ENCODE peak calls at places on chromosomes 1 and 21, in four cellular contexts. One of them, this sample, is unnamed.

GRCh38 chr1:33228935-33229487 is 27.3 kb upstream of the ZNF362 start:
- DNase-seq in astrocyte of the cerebellum: peak
- DNase-seq in brain microvascular endothelial cell: peak
- DNase-seq in thyroid gland: peak
- DNase-seq in this sample: peak

GRCh38 chr1:50538476-50538875 is 115.2 kb upstream of the DMRTA2 start:
- DNase-seq in astrocyte of the cerebellum: no peak
- DNase-seq in brain microvascular endothelial cell: no peak
- DNase-seq in thyroid gland: no peak
- DNase-seq in this sample: no peak

GRCh38 chr1:94327001-94327685 is 89.8 kb upstream of the ARHGAP29 start:
- DNase-seq in astrocyte of the cerebellum: peak
- DNase-seq in brain microvascular endothelial cell: peak
- DNase-seq in thyroid gland: peak
- DNase-seq in this sample: peak

GRCh38 chr21:38839683-38840286 is 34.1 kb downstream of the ETS2 start:
- DNase-seq in astrocyte of the cerebellum: peak
- DNase-seq in brain microvascular endothelial cell: peak
- DNase-seq in thyroid gland: no peak
- DNase-seq in this sample: no peak

GRCh38 chr21:42642219-42642745 is 11.1 kb upstream of the PDE9A start:
- DNase-seq in astrocyte of the cerebellum: no peak
- DNase-seq in brain microvascular endothelial cell: no peak
- DNase-seq in thyroid gland: no peak
- DNase-seq in this sample: no peak

GRCh38 chr1:193558491-193559028 is 372.1 kb upstream of the B3GALT2 start:
- DNase-seq in astrocyte of the cerebellum: peak
- DNase-seq in brain microvascular endothelial cell: peak
- DNase-seq in thyroid gland: peak
- DNase-seq in this sample: peak

GRCh38 chr1:234589064-234589765 is 20.8 kb downstream of the IRF2BP2 start:
- DNase-seq in astrocyte of the cerebellum: no peak
- DNase-seq in brain microvascular endothelial cell: no peak
- DNase-seq in thyroid gland: no peak
- DNase-seq in this sample: no peak

GRCh38 chr1:34794001-34794789 is 1.4 kb downstream of the GJA4 start:
- DNase-seq in astrocyte of the cerebellum: no peak
- DNase-seq in brain microvascular endothelial cell: no peak
- DNase-seq in thyroid gland: peak
- DNase-seq in this sample: no peak

GRCh38 chr1:153794671-153795324 is 19.6 kb downstream of the SLC27A3 start:
- DNase-seq in astrocyte of the cerebellum: no peak
- DNase-seq in brain microvascular endothelial cell: no peak
- DNase-seq in thyroid gland: no peak
- DNase-seq in this sample: no peak

GRCh38 chr1:85244271-85245053 is 15.0 kb downstream of the C1orf52 start:
- DNase-seq in astrocyte of the cerebellum: no peak
- DNase-seq in brain microvascular endothelial cell: no peak
- DNase-seq in thyroid gland: no peak
- DNase-seq in this sample: no peak

GRCh38 chr1:201252833-201253810 is 30.2 kb upstream of the PKP1 start:
- DNase-seq in astrocyte of the cerebellum: no peak
- DNase-seq in brain microvascular endothelial cell: no peak
- DNase-seq in thyroid gland: no peak
- DNase-seq in this sample: no peak
- H3K4me3 ChIP-seq in astrocyte of the cerebellum: no peak
- H3K4me3 ChIP-seq in brain microvascular endothelial cell: no peak
- H3K4me3 ChIP-seq in thyroid gland: no peak
- H3K4me3 ChIP-seq in this sample: no peak

GRCh38 chr1:195590649-195591048 is 1017.6 kb downstream of the KCNT2 start:
- DNase-seq in astrocyte of the cerebellum: no peak
- DNase-seq in brain microvascular endothelial cell: peak
- DNase-seq in thyroid gland: no peak
- DNase-seq in this sample: no peak

GRCh38 chr1:195594773-195595172 is 1013.5 kb downstream of the KCNT2 start:
- DNase-seq in astrocyte of the cerebellum: no peak
- DNase-seq in brain microvascular endothelial cell: no peak
- DNase-seq in thyroid gland: no peak
- DNase-seq in this sample: no peak

GRCh38 chr1:195591917-195592672 is 1016.1 kb downstream of the KCNT2 start:
- DNase-seq in astrocyte of the cerebellum: peak
- DNase-seq in brain microvascular endothelial cell: no peak
- DNase-seq in thyroid gland: no peak
- DNase-seq in this sample: no peak

GRCh38 chr1:195597929-195598328 is 1010.3 kb downstream of the KCNT2 start:
- DNase-seq in astrocyte of the cerebellum: no peak
- DNase-seq in brain microvascular endothelial cell: no peak
- DNase-seq in thyroid gland: no peak
- DNase-seq in this sample: no peak

GRCh38 chr1:195594322-195594721 is 1013.9 kb downstream of the KCNT2 start:
- DNase-seq in astrocyte of the cerebellum: no peak
- DNase-seq in brain microvascular endothelial cell: no peak
- DNase-seq in thyroid gland: no peak
- DNase-seq in this sample: no peak
- H3K4me3 ChIP-seq in astrocyte of the cerebellum: no peak
- H3K4me3 ChIP-seq in brain microvascular endothelial cell: no peak
- H3K4me3 ChIP-seq in thyroid gland: no peak
- H3K4me3 ChIP-seq in this sample: no peak

GRCh38 chr1:27559466-27560030 is 44.4 kb downstream of the AHDC1 start:
- DNase-seq in astrocyte of the cerebellum: no peak
- DNase-seq in brain microvascular endothelial cell: no peak
- DNase-seq in thyroid gland: no peak
- DNase-seq in this sample: no peak
- H3K4me3 ChIP-seq in astrocyte of the cerebellum: no peak
- H3K4me3 ChIP-seq in brain microvascular endothelial cell: no peak
- H3K4me3 ChIP-seq in thyroid gland: no peak
- H3K4me3 ChIP-seq in this sample: no peak

GRCh38 chr1:167538657-167539056 is 14.9 kb downstream of the CREG1 start:
- DNase-seq in astrocyte of the cerebellum: no peak
- DNase-seq in brain microvascular endothelial cell: no peak
- DNase-seq in thyroid gland: no peak
- DNase-seq in this sample: no peak
- H3K4me3 ChIP-seq in astrocyte of the cerebellum: no peak
- H3K4me3 ChIP-seq in brain microvascular endothelial cell: no peak
- H3K4me3 ChIP-seq in thyroid gland: no peak
- H3K4me3 ChIP-seq in this sample: no peak

GRCh38 chr1:23394176-23394575 is 24.5 kb upstream of the ZNF436 start:
- DNase-seq in astrocyte of the cerebellum: peak
- DNase-seq in brain microvascular endothelial cell: peak
- DNase-seq in thyroid gland: no peak
- DNase-seq in this sample: no peak

GRCh38 chr1:23395162-23395724 is 25.6 kb upstream of the ZNF436 start:
- DNase-seq in astrocyte of the cerebellum: no peak
- DNase-seq in brain microvascular endothelial cell: no peak
- DNase-seq in thyroid gland: no peak
- DNase-seq in this sample: no peak

GRCh38 chr1:23394664-23395063 is 25.0 kb upstream of the ZNF436 start:
- DNase-seq in astrocyte of the cerebellum: peak
- DNase-seq in brain microvascular endothelial cell: peak
- DNase-seq in thyroid gland: peak
- DNase-seq in this sample: peak

GRCh38 chr1:23392125-23392855 is 22.7 kb upstream of the ZNF436 start:
- DNase-seq in astrocyte of the cerebellum: no peak
- DNase-seq in brain microvascular endothelial cell: no peak
- DNase-seq in thyroid gland: no peak
- DNase-seq in this sample: no peak

DNA sequence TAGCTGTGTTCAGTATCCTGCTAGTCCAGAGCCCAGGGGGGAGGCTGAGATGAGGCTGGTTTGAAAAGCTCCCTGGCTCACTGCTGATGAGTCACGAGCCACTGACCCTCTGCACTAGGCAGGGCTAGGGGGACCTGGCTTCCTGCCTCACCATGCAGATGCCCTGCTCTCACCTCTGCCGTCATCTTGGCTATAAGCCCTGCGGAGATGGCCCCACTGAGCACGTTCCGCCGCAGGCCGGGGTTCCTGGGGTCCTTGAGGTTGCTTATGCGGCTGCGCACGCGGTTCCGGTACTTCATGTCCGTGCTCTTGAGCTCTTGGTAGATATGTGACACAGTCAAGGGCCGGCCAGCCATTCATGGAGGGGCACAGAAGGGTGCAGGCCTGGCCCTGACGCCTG is 24.1 kb upstream of the ZNF436 start:
- DNase-seq in astrocyte of the cerebellum: no peak
- DNase-seq in brain microvascular endothelial cell: peak
- DNase-seq in thyroid gland: peak
- DNase-seq in this sample: peak
- H3K4me3 ChIP-seq in astrocyte of the cerebellum: no peak
- H3K4me3 ChIP-seq in brain microvascular endothelial cell: no peak
- H3K4me3 ChIP-seq in thyroid gland: no peak
- H3K4me3 ChIP-seq in this sample: no peak

GRCh38 chr1:89199515-89199914 is 773 bp upstream of the GBP4 start:
- DNase-seq in astrocyte of the cerebellum: no peak
- DNase-seq in brain microvascular endothelial cell: no peak
- DNase-seq in thyroid gland: no peak
- DNase-seq in this sample: no peak
- H3K4me3 ChIP-seq in astrocyte of the cerebellum: no peak
- H3K4me3 ChIP-seq in brain microvascular endothelial cell: no peak
- H3K4me3 ChIP-seq in thyroid gland: no peak
- H3K4me3 ChIP-seq in this sample: no peak

GRCh38 chr1:100187912-100188311 is 9.9 kb upstream of the LRRC39 start:
- DNase-seq in astrocyte of the cerebellum: peak
- DNase-seq in brain microvascular endothelial cell: no peak
- DNase-seq in thyroid gland: peak
- DNase-seq in this sample: no peak
- H3K4me3 ChIP-seq in astrocyte of the cerebellum: no peak
- H3K4me3 ChIP-seq in brain microvascular endothelial cell: no peak
- H3K4me3 ChIP-seq in thyroid gland: no peak
- H3K4me3 ChIP-seq in this sample: no peak

GRCh38 chr1:175882192-175882591 is 138.8 kb upstream of the TNR start:
- DNase-seq in astrocyte of the cerebellum: no peak
- DNase-seq in brain microvascular endothelial cell: no peak
- DNase-seq in thyroid gland: no peak
- DNase-seq in this sample: no peak

GRCh38 chr1:175885247-175885646 is 141.9 kb upstream of the TNR start:
- DNase-seq in astrocyte of the cerebellum: no peak
- DNase-seq in brain microvascular endothelial cell: no peak
- DNase-seq in thyroid gland: no peak
- DNase-seq in this sample: no peak

GRCh38 chr1:175887521-175887920 is 144.1 kb upstream of the TNR start:
- DNase-seq in astrocyte of the cerebellum: no peak
- DNase-seq in brain microvascular endothelial cell: no peak
- DNase-seq in thyroid gland: no peak
- DNase-seq in this sample: peak

GRCh38 chr1:175881571-175881970 is 138.2 kb upstream of the TNR start:
- DNase-seq in astrocyte of the cerebellum: no peak
- DNase-seq in brain microvascular endothelial cell: no peak
- DNase-seq in thyroid gland: no peak
- DNase-seq in this sample: no peak

DNA sequence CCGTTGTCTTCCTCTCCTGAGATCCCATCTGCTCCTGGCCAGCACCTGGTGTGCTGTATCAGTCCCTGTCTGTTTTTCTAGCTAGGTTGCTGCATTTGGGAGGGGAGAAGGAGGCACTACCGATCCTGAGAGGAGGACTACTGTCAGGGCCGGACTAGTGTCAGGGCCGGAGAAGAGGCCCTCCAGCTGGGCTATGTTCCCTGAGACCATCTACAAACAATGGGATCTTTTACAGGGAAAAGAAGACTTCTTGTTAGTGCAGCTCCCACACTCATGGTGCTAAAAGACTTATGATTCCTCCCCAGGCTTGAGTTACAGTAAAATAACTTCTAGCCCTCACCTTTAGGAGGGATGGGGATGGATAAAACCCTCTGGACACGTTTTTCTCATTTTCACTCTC is 141.0 kb upstream of the TNR start:
- DNase-seq in astrocyte of the cerebellum: no peak
- DNase-seq in brain microvascular endothelial cell: no peak
- DNase-seq in thyroid gland: no peak
- DNase-seq in this sample: no peak
- H3K4me3 ChIP-seq in astrocyte of the cerebellum: no peak
- H3K4me3 ChIP-seq in brain microvascular endothelial cell: no peak
- H3K4me3 ChIP-seq in thyroid gland: no peak
- H3K4me3 ChIP-seq in this sample: no peak

GRCh38 chr21:36208326-36209013 is 51.8 kb downstream of the DOP1B start:
- DNase-seq in astrocyte of the cerebellum: no peak
- DNase-seq in brain microvascular endothelial cell: no peak
- DNase-seq in thyroid gland: no peak
- DNase-seq in this sample: no peak

GRCh38 chr21:36210779-36211659 is 54.4 kb downstream of the DOP1B start:
- DNase-seq in astrocyte of the cerebellum: no peak
- DNase-seq in brain microvascular endothelial cell: no peak
- DNase-seq in thyroid gland: no peak
- DNase-seq in this sample: no peak

GRCh38 chr21:36209626-36210171 is 53.1 kb downstream of the DOP1B start:
- DNase-seq in astrocyte of the cerebellum: peak
- DNase-seq in brain microvascular endothelial cell: peak
- DNase-seq in thyroid gland: peak
- DNase-seq in this sample: peak

GRCh38 chr21:36212513-36212780 is 55.8 kb downstream of the DOP1B start:
- DNase-seq in astrocyte of the cerebellum: no peak
- DNase-seq in brain microvascular endothelial cell: no peak
- DNase-seq in thyroid gland: no peak
- DNase-seq in this sample: no peak

GRCh38 chr21:36211660-36212512 is 55.3 kb downstream of the DOP1B start:
- DNase-seq in astrocyte of the cerebellum: peak
- DNase-seq in brain microvascular endothelial cell: peak
- DNase-seq in thyroid gland: no peak
- DNase-seq in this sample: no peak
- H3K4me3 ChIP-seq in astrocyte of the cerebellum: no peak
- H3K4me3 ChIP-seq in brain microvascular endothelial cell: no peak
- H3K4me3 ChIP-seq in thyroid gland: no peak
- H3K4me3 ChIP-seq in this sample: no peak

DNA sequence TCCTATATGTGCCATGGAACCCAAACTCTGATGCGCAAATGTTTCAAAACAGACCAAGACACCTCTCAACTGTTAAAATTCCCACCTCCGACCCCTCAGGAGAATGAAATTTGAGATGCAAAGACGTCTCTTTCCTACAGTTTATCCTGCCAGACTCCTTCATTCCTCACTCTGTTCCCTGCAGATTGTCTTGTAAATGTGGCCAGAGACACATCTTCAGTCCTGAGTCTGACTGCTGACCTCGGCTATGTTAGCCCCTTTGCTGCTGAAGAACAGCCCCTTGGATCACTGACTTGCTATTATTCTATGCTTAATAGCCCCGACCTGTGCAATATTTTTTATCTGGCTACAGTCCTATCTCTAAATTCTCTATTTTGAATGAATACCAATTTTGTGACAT is 16.5 kb upstream of the ESRRG start:
- DNase-seq in astrocyte of the cerebellum: no peak
- DNase-seq in brain microvascular endothelial cell: no peak
- DNase-seq in thyroid gland: no peak
- DNase-seq in this sample: no peak
- H3K4me3 ChIP-seq in astrocyte of the cerebellum: no peak
- H3K4me3 ChIP-seq in brain microvascular endothelial cell: no peak
- H3K4me3 ChIP-seq in thyroid gland: no peak
- H3K4me3 ChIP-seq in this sample: no peak